ENCODE peak calls at places on chromosomes 4 and X, in four cellular contexts. One of them, this sample, is unnamed.

GRCh38 chr4:153426207-153426886 is 39.8 kb upstream of the TMEM131L start:
- DNase-seq in germinal center: peak; percentile 73
- DNase-seq in ovary: no peak
- DNase-seq in stimulated activated CD4-positive, alpha-beta T cell treated with anti-CD3 and anti-CD28 coated beads, Interleukin-2, amount 100 ng/mL, for 48 hours: no peak
- DNase-seq in this sample: no peak

GRCh38 chr4:6124386-6125102 is 75.8 kb downstream of the JAKMIP1 start:
- DNase-seq in germinal center: no peak
- DNase-seq in ovary: no peak
- DNase-seq in stimulated activated CD4-positive, alpha-beta T cell treated with anti-CD3 and anti-CD28 coated beads, Interleukin-2, amount 100 ng/mL, for 48 hours: no peak
- DNase-seq in this sample: peak; percentile 50

GRCh38 chr4:88291003-88291402 is 6.6 kb upstream of the PPM1K start:
- DNase-seq in germinal center: no peak
- DNase-seq in ovary: no peak
- DNase-seq in stimulated activated CD4-positive, alpha-beta T cell treated with anti-CD3 and anti-CD28 coated beads, Interleukin-2, amount 100 ng/mL, for 48 hours: no peak
- DNase-seq in this sample: no peak

GRCh38 chrX:11913001-11913400 is 155.0 kb downstream of the MSL3 start:
- DNase-seq in germinal center: no peak
- DNase-seq in ovary: no peak
- DNase-seq in stimulated activated CD4-positive, alpha-beta T cell treated with anti-CD3 and anti-CD28 coated beads, Interleukin-2, amount 100 ng/mL, for 48 hours: no peak
- DNase-seq in this sample: no peak

GRCh38 chrX:27491397-27491796 is 28.3 kb upstream of the PPP4R3C start:
- DNase-seq in germinal center: no peak
- DNase-seq in ovary: no peak
- DNase-seq in stimulated activated CD4-positive, alpha-beta T cell treated with anti-CD3 and anti-CD28 coated beads, Interleukin-2, amount 100 ng/mL, for 48 hours: no peak
- DNase-seq in this sample: no peak

GRCh38 chr4:52588097-52588496 is 71.0 kb downstream of the USP46 start:
- DNase-seq in germinal center: no peak
- DNase-seq in ovary: no peak
- DNase-seq in stimulated activated CD4-positive, alpha-beta T cell treated with anti-CD3 and anti-CD28 coated beads, Interleukin-2, amount 100 ng/mL, for 48 hours: no peak
- DNase-seq in this sample: no peak

GRCh38 chr4:177391953-177392352 is 50.3 kb downstream of the AGA start:
- DNase-seq in germinal center: no peak
- DNase-seq in ovary: no peak
- DNase-seq in stimulated activated CD4-positive, alpha-beta T cell treated with anti-CD3 and anti-CD28 coated beads, Interleukin-2, amount 100 ng/mL, for 48 hours: no peak
- DNase-seq in this sample: no peak

GRCh38 chrX:15142084-15142715 is 127.7 kb downstream of the ASB9 start:
- DNase-seq in germinal center: no peak
- DNase-seq in ovary: no peak
- DNase-seq in stimulated activated CD4-positive, alpha-beta T cell treated with anti-CD3 and anti-CD28 coated beads, Interleukin-2, amount 100 ng/mL, for 48 hours: no peak
- DNase-seq in this sample: no peak

GRCh38 chrX:108304210-108304609 is 134.0 kb downstream of the COL4A6 start:
- DNase-seq in germinal center: no peak
- DNase-seq in ovary: no peak
- DNase-seq in stimulated activated CD4-positive, alpha-beta T cell treated with anti-CD3 and anti-CD28 coated beads, Interleukin-2, amount 100 ng/mL, for 48 hours: no peak
- DNase-seq in this sample: no peak

GRCh38 chrX:75781618-75782017 is 3.4 kb downstream of the MAGEE2 start:
- DNase-seq in germinal center: no peak
- DNase-seq in ovary: peak; percentile 29
- DNase-seq in stimulated activated CD4-positive, alpha-beta T cell treated with anti-CD3 and anti-CD28 coated beads, Interleukin-2, amount 100 ng/mL, for 48 hours: no peak
- DNase-seq in this sample: no peak

GRCh38 chrX:25003066-25003849 is 12.5 kb downstream of the ARX start:
- DNase-seq in germinal center: no peak
- DNase-seq in ovary: peak; percentile 77
- DNase-seq in stimulated activated CD4-positive, alpha-beta T cell treated with anti-CD3 and anti-CD28 coated beads, Interleukin-2, amount 100 ng/mL, for 48 hours: no peak
- DNase-seq in this sample: no peak

GRCh38 chr4:53595823-53596222 is 4.5 kb upstream of the LNX1 start:
- DNase-seq in germinal center: no peak
- DNase-seq in ovary: no peak
- DNase-seq in stimulated activated CD4-positive, alpha-beta T cell treated with anti-CD3 and anti-CD28 coated beads, Interleukin-2, amount 100 ng/mL, for 48 hours: no peak
- DNase-seq in this sample: no peak

GRCh38 chr4:5791654-5792053 is 80.7 kb downstream of the EVC start:
- DNase-seq in germinal center: no peak
- DNase-seq in ovary: no peak
- DNase-seq in stimulated activated CD4-positive, alpha-beta T cell treated with anti-CD3 and anti-CD28 coated beads, Interleukin-2, amount 100 ng/mL, for 48 hours: no peak
- DNase-seq in this sample: peak; percentile 19

GRCh38 chr4:25235401-25235800 is 1.6 kb downstream of the PI4K2B start:
- DNase-seq in germinal center: no peak
- DNase-seq in ovary: no peak
- DNase-seq in stimulated activated CD4-positive, alpha-beta T cell treated with anti-CD3 and anti-CD28 coated beads, Interleukin-2, amount 100 ng/mL, for 48 hours: no peak
- DNase-seq in this sample: no peak

GRCh38 chrX:5388087-5388486 is 840.6 kb downstream of the NLGN4X start:
- DNase-seq in germinal center: no peak
- DNase-seq in ovary: no peak
- DNase-seq in stimulated activated CD4-positive, alpha-beta T cell treated with anti-CD3 and anti-CD28 coated beads, Interleukin-2, amount 100 ng/mL, for 48 hours: no peak
- DNase-seq in this sample: no peak

GRCh38 chr4:185520119-185520518 is 15.2 kb downstream of the PDLIM3 start:
- DNase-seq in germinal center: no peak
- DNase-seq in ovary: no peak
- DNase-seq in stimulated activated CD4-positive, alpha-beta T cell treated with anti-CD3 and anti-CD28 coated beads, Interleukin-2, amount 100 ng/mL, for 48 hours: no peak
- DNase-seq in this sample: no peak

GRCh38 chrX:5708209-5708608 is 520.5 kb downstream of the NLGN4X start:
- DNase-seq in germinal center: no peak
- DNase-seq in ovary: no peak
- DNase-seq in stimulated activated CD4-positive, alpha-beta T cell treated with anti-CD3 and anti-CD28 coated beads, Interleukin-2, amount 100 ng/mL, for 48 hours: no peak
- DNase-seq in this sample: no peak

GRCh38 chr4:56871357-56871993 is 36.2 kb upstream of the REST start:
- DNase-seq in germinal center: no peak
- DNase-seq in ovary: no peak
- DNase-seq in stimulated activated CD4-positive, alpha-beta T cell treated with anti-CD3 and anti-CD28 coated beads, Interleukin-2, amount 100 ng/mL, for 48 hours: no peak
- DNase-seq in this sample: no peak

GRCh38 chr4:89506866-89507494 is 199.4 kb upstream of the GPRIN3 start:
- DNase-seq in germinal center: no peak
- DNase-seq in ovary: no peak
- DNase-seq in stimulated activated CD4-positive, alpha-beta T cell treated with anti-CD3 and anti-CD28 coated beads, Interleukin-2, amount 100 ng/mL, for 48 hours: no peak
- DNase-seq in this sample: no peak

GRCh38 chrX:7941390-7942042 is 14.3 kb upstream of the PNPLA4 start:
- DNase-seq in germinal center: no peak
- DNase-seq in ovary: no peak
- DNase-seq in stimulated activated CD4-positive, alpha-beta T cell treated with anti-CD3 and anti-CD28 coated beads, Interleukin-2, amount 100 ng/mL, for 48 hours: no peak
- DNase-seq in this sample: no peak

GRCh38 chr4:183960021-183960420 is 54.9 kb downstream of the STOX2 start:
- DNase-seq in germinal center: no peak
- DNase-seq in ovary: peak; percentile 61
- DNase-seq in stimulated activated CD4-positive, alpha-beta T cell treated with anti-CD3 and anti-CD28 coated beads, Interleukin-2, amount 100 ng/mL, for 48 hours: no peak
- DNase-seq in this sample: peak; percentile 68

GRCh38 chr4:172596206-172596605 is 572.4 kb upstream of the GALNT7 start:
- DNase-seq in germinal center: no peak
- DNase-seq in ovary: no peak
- DNase-seq in stimulated activated CD4-positive, alpha-beta T cell treated with anti-CD3 and anti-CD28 coated beads, Interleukin-2, amount 100 ng/mL, for 48 hours: no peak
- DNase-seq in this sample: no peak

GRCh38 chr4:166827167-166827566 is 407.1 kb downstream of the SPOCK3 start:
- DNase-seq in germinal center: no peak
- DNase-seq in ovary: no peak
- DNase-seq in stimulated activated CD4-positive, alpha-beta T cell treated with anti-CD3 and anti-CD28 coated beads, Interleukin-2, amount 100 ng/mL, for 48 hours: no peak
- DNase-seq in this sample: no peak

GRCh38 chr4:137998666-137999429 is 243.3 kb downstream of the SLC7A11 start:
- DNase-seq in germinal center: no peak
- DNase-seq in ovary: no peak
- DNase-seq in stimulated activated CD4-positive, alpha-beta T cell treated with anti-CD3 and anti-CD28 coated beads, Interleukin-2, amount 100 ng/mL, for 48 hours: no peak
- DNase-seq in this sample: no peak

GRCh38 chr4:122819708-122820449 is 6.8 kb upstream of the FGF2 start:
- DNase-seq in germinal center: no peak
- DNase-seq in ovary: no peak
- DNase-seq in stimulated activated CD4-positive, alpha-beta T cell treated with anti-CD3 and anti-CD28 coated beads, Interleukin-2, amount 100 ng/mL, for 48 hours: no peak
- DNase-seq in this sample: no peak

GRCh38 chr4:18535948-18536347 is 514.4 kb upstream of the LCORL start:
- DNase-seq in germinal center: no peak
- DNase-seq in ovary: no peak
- DNase-seq in stimulated activated CD4-positive, alpha-beta T cell treated with anti-CD3 and anti-CD28 coated beads, Interleukin-2, amount 100 ng/mL, for 48 hours: no peak
- DNase-seq in this sample: no peak

GRCh38 chr4:71206763-71207162 is 132.1 kb upstream of the SLC4A4 start:
- DNase-seq in germinal center: no peak
- DNase-seq in ovary: no peak
- DNase-seq in stimulated activated CD4-positive, alpha-beta T cell treated with anti-CD3 and anti-CD28 coated beads, Interleukin-2, amount 100 ng/mL, for 48 hours: no peak
- DNase-seq in this sample: no peak

GRCh38 chr4:6762244-6762615 is 20.3 kb upstream of the KIAA0232 start:
- DNase-seq in germinal center: no peak
- DNase-seq in ovary: no peak
- DNase-seq in stimulated activated CD4-positive, alpha-beta T cell treated with anti-CD3 and anti-CD28 coated beads, Interleukin-2, amount 100 ng/mL, for 48 hours: no peak
- DNase-seq in this sample: no peak

GRCh38 chrX:37759878-37760418 is 19.9 kb upstream of the CYBB start:
- DNase-seq in germinal center: no peak
- DNase-seq in ovary: no peak
- DNase-seq in stimulated activated CD4-positive, alpha-beta T cell treated with anti-CD3 and anti-CD28 coated beads, Interleukin-2, amount 100 ng/mL, for 48 hours: no peak
- DNase-seq in this sample: no peak

GRCh38 chrX:72360326-72360725 is 54.6 kb upstream of the CITED1 start:
- DNase-seq in germinal center: no peak
- DNase-seq in ovary: no peak
- DNase-seq in stimulated activated CD4-positive, alpha-beta T cell treated with anti-CD3 and anti-CD28 coated beads, Interleukin-2, amount 100 ng/mL, for 48 hours: no peak
- DNase-seq in this sample: no peak

GRCh38 chrX:19245711-19246269 is 97.9 kb upstream of the PDHA1 start:
- DNase-seq in germinal center: no peak
- DNase-seq in ovary: no peak
- DNase-seq in stimulated activated CD4-positive, alpha-beta T cell treated with anti-CD3 and anti-CD28 coated beads, Interleukin-2, amount 100 ng/mL, for 48 hours: no peak
- DNase-seq in this sample: no peak

GRCh38 chr4:32658019-32658418 is 1937.8 kb downstream of the PCDH7 start:
- DNase-seq in germinal center: no peak
- DNase-seq in ovary: no peak
- DNase-seq in stimulated activated CD4-positive, alpha-beta T cell treated with anti-CD3 and anti-CD28 coated beads, Interleukin-2, amount 100 ng/mL, for 48 hours: no peak
- DNase-seq in this sample: no peak

GRCh38 chr4:5782829-5783476 is 72.0 kb downstream of the EVC start:
- DNase-seq in germinal center: no peak
- DNase-seq in ovary: no peak
- DNase-seq in stimulated activated CD4-positive, alpha-beta T cell treated with anti-CD3 and anti-CD28 coated beads, Interleukin-2, amount 100 ng/mL, for 48 hours: no peak
- DNase-seq in this sample: peak; percentile 18

GRCh38 chr4:76272091-76272490 is 20.6 kb downstream of the FAM47E start:
- DNase-seq in germinal center: no peak
- DNase-seq in ovary: no peak
- DNase-seq in stimulated activated CD4-positive, alpha-beta T cell treated with anti-CD3 and anti-CD28 coated beads, Interleukin-2, amount 100 ng/mL, for 48 hours: no peak
- DNase-seq in this sample: no peak

GRCh38 chrX:153645151-153645550 is 1.9 kb upstream of the DUSP9 start:
- DNase-seq in germinal center: no peak
- DNase-seq in ovary: no peak
- DNase-seq in stimulated activated CD4-positive, alpha-beta T cell treated with anti-CD3 and anti-CD28 coated beads, Interleukin-2, amount 100 ng/mL, for 48 hours: no peak
- DNase-seq in this sample: peak; percentile 37

GRCh38 chr4:663046-663437 is 11.0 kb downstream of the ATP5ME start:
- DNase-seq in germinal center: no peak
- DNase-seq in ovary: peak; percentile 19
- DNase-seq in stimulated activated CD4-positive, alpha-beta T cell treated with anti-CD3 and anti-CD28 coated beads, Interleukin-2, amount 100 ng/mL, for 48 hours: no peak
- DNase-seq in this sample: no peak

GRCh38 chr4:87375719-87376291 is 15.2 kb downstream of the HSD17B11 start:
- DNase-seq in germinal center: peak; percentile 19
- DNase-seq in ovary: peak; percentile 37
- DNase-seq in stimulated activated CD4-positive, alpha-beta T cell treated with anti-CD3 and anti-CD28 coated beads, Interleukin-2, amount 100 ng/mL, for 48 hours: no peak
- DNase-seq in this sample: peak; percentile 76

GRCh38 chrX:86148594-86148993 is 343 bp downstream of the DACH2 start:
- DNase-seq in germinal center: no peak
- DNase-seq in ovary: no peak
- DNase-seq in stimulated activated CD4-positive, alpha-beta T cell treated with anti-CD3 and anti-CD28 coated beads, Interleukin-2, amount 100 ng/mL, for 48 hours: no peak
- DNase-seq in this sample: no peak

GRCh38 chrX:124902953-124903352 is 416.7 kb upstream of the TEX13C start:
- DNase-seq in germinal center: no peak
- DNase-seq in ovary: no peak
- DNase-seq in stimulated activated CD4-positive, alpha-beta T cell treated with anti-CD3 and anti-CD28 coated beads, Interleukin-2, amount 100 ng/mL, for 48 hours: no peak
- DNase-seq in this sample: no peak

This sample was measured in sigmoid colon.